ENCODE peak calls at places on chromosomes 1 and 21, in six cellular contexts. V, K, C, O, W and X are unnamed samples.

GRCh38 chr1:231407537-231408396 is 14.3 kb downstream of the EGLN1 start:
- DNase-seq in V (no peak), K (no peak), C (no peak), O (no peak), W (no peak), X (no peak)

GRCh38 chr1:64775152-64775551 is 30.3 kb downstream of the RAVER2 start:
- DNase-seq in V (no peak), K (no peak), C (no peak), O (no peak), W (no peak), X (no peak)

GRCh38 chr1:25642710-25643109 is 26.1 kb downstream of the MAN1C1 start:
- DNase-seq in V (no peak), K (no peak), C (peak), O (no peak), W (no peak), X (peak)

GRCh38 chr21:41360072-41360821 is 1.6 kb upstream of the MX2 start:
- DNase-seq in V (no peak), K (no peak), C (peak), O (peak), W (no peak), X (peak)

GRCh38 chr1:45929257-45929687 is 125.9 kb downstream of the MAST2 start:
- DNase-seq in V (no peak), K (no peak), C (peak), O (no peak), W (peak), X (no peak)

GRCh38 chr1:172431721-172432192 is 11.3 kb downstream of the C1orf105 start:
- DNase-seq in V (no peak), K (no peak), C (peak), O (peak), W (no peak), X (no peak)

GRCh38 chr1:208030320-208031091 is 119.6 kb upstream of the CD34 start:
- DNase-seq in V (no peak), K (no peak), C (no peak), O (no peak), W (no peak), X (no peak)

GRCh38 chr21:36854391-36854790 is 112.1 kb downstream of the HLCS start:
- DNase-seq in V (no peak), K (no peak), C (peak), O (no peak), W (no peak), X (no peak)

GRCh38 chr1:51324271-51325010 is 5.9 kb downstream of the TTC39A start:
- DNase-seq in V (no peak), K (no peak), C (no peak), O (peak), W (no peak), X (no peak)

GRCh38 chr1:36829951-36830350 is 204.4 kb downstream of the GRIK3 start:
- DNase-seq in V (no peak), K (peak), C (no peak), O (no peak), W (no peak), X (no peak)

GRCh38 chr1:207938016-207938415 is 27.1 kb upstream of the CD34 start:
- DNase-seq in V (no peak), K (no peak), C (no peak), O (no peak), W (no peak), X (no peak)

GRCh38 chr1:145995148-145995851 is 1.1 kb downstream of the TXNIP start:
- DNase-seq in V (no peak), K (no peak), C (peak), O (no peak), W (no peak), X (no peak)

GRCh38 chr21:36195613-36196012 is 39.0 kb downstream of the DOP1B start:
- DNase-seq in V (no peak), K (no peak), C (no peak), O (no peak), W (no peak), X (no peak)

GRCh38 chr1:27473755-27474154 is 16.2 kb downstream of the WASF2 start:
- DNase-seq in V (no peak), K (no peak), C (no peak), O (peak), W (no peak), X (no peak)

GRCh38 chr1:95431216-95431615 is 197.2 kb downstream of the RWDD3 start:
- DNase-seq in V (no peak), K (no peak), C (no peak), O (no peak), W (no peak), X (no peak)

GRCh38 chr21:26769613-26770188 is 75.5 kb downstream of the ADAMTS1 start:
- DNase-seq in V (no peak), K (no peak), C (no peak), O (no peak), W (no peak), X (no peak)

GRCh38 chr21:37656899-37657298 is 259.4 kb downstream of the KCNJ6 start:
- DNase-seq in V (no peak), K (no peak), C (no peak), O (no peak), W (no peak), X (no peak)

GRCh38 chr21:39580744-39581143 is 32.0 kb upstream of the B3GALT5 start:
- DNase-seq in V (no peak), K (no peak), C (no peak), O (no peak), W (no peak), X (no peak)

GRCh38 chr1:39732730-39733129 is 6.0 kb upstream of the PPIE start:
- DNase-seq in V (no peak), K (no peak), C (no peak), O (no peak), W (no peak), X (no peak)

GRCh38 chr1:173867753-173868265 is at the start of gene GAS5:
- DNase-seq in V (peak), K (peak), C (peak), O (peak), W (peak), X (peak)

GRCh38 chr1:234612352-234613127 is 2.6 kb upstream of the IRF2BP2 start:
- DNase-seq in V (peak), K (peak), C (peak), O (peak), W (peak), X (peak)

GRCh38 chr1:58430355-58431335 is 115.9 kb downstream of the OMA1 start:
- DNase-seq in V (no peak), K (no peak), C (no peak), O (no peak), W (no peak), X (no peak)

GRCh38 chr1:100145116-100145515 is 12.2 kb downstream of the TRMT13 start:
- DNase-seq in V (no peak), K (no peak), C (no peak), O (no peak), W (no peak), X (no peak)

GRCh38 chr1:112998592-112999235 is 42.7 kb upstream of the SLC16A1 start:
- DNase-seq in V (no peak), K (peak), C (no peak), O (peak), W (no peak), X (no peak)

GRCh38 chr1:19688041-19688842 is 23.6 kb downstream of the HTR6 start:
- DNase-seq in V (no peak), K (no peak), C (no peak), O (no peak), W (no peak), X (peak)

GRCh38 chr21:44087426-44088400 is 19.5 kb upstream of the PWP2 start:
- DNase-seq in V (peak), K (no peak), C (no peak), O (no peak), W (no peak), X (peak)

GRCh38 chr1:97603218-97603617 is 317.6 kb downstream of the DPYD start:
- DNase-seq in V (no peak), K (no peak), C (no peak), O (no peak), W (no peak), X (no peak)

GRCh38 chr1:234355782-234356510 is 17.3 kb upstream of the COA6 start:
- DNase-seq in V (no peak), K (no peak), C (no peak), O (no peak), W (no peak), X (no peak)

GRCh38 chr1:206633708-206634121 is 1.6 kb upstream of the DYRK3 start:
- DNase-seq in V (no peak), K (no peak), C (peak), O (no peak), W (no peak), X (no peak)

GRCh38 chr1:157595356-157595755 is 2.5 kb downstream of the FCRL4 start:
- DNase-seq in V (no peak), K (no peak), C (no peak), O (no peak), W (no peak), X (no peak)

GRCh38 chr1:170340259-170340658 is 191.7 kb upstream of the GORAB start:
- DNase-seq in V (no peak), K (no peak), C (no peak), O (no peak), W (no peak), X (no peak)

GRCh38 chr1:153968400-153968799 is 698 bp downstream of the CREB3L4 start:
- DNase-seq in V (no peak), K (peak), C (no peak), O (peak), W (no peak), X (peak)

GRCh38 chr1:174534789-174535188 is 87.0 kb downstream of the GPR52 start:
- DNase-seq in V (no peak), K (no peak), C (no peak), O (no peak), W (no peak), X (no peak)

GRCh38 chr1:71307451-71307850 is 226.6 kb upstream of the ZRANB2 start:
- DNase-seq in V (no peak), K (peak), C (no peak), O (no peak), W (no peak), X (no peak)

GRCh38 chr1:228990906-228991569 is 255.8 kb downstream of the RHOU start:
- DNase-seq in V (no peak), K (peak), C (no peak), O (no peak), W (no peak), X (no peak)
- H3K27ac ChIP-seq in V (no peak), K (peak), C (no peak), O (peak), W (no peak), X (peak)

DNA sequence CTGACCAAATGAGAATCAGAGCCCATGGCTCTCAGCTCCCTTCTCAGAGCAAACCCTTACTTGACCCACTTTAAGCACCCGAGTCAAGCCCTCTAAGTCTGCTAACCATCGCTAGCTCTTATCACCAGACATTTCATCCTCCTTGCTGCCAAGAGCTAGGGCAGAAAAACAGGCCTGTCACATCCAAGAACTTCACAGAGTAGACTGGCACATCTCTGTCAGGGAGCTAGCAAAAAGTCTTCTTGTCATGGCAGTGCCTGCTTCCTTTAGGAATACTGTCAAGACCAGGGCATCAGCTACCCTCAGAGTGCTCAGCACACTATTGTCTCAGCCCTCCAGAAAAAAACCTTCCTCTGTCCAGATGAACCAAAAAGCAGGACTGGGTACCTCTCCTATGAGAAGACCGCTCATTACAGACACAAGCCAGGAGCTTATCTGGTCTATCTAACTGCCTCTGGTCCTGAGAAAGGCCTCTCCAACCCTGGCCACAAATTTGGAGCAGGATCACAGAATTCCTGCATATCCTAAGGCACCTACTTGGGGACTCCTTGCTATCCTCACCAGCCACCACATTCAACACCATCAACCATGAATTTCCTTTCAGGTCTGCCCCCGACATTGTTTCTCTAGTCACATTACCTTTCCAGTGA is 26.2 kb downstream of the ERI3 start:
- DNase-seq in V (no peak), K (no peak), C (no peak), O (no peak), W (no peak), X (no peak)
- H3K27ac ChIP-seq in V (no peak), K (no peak), C (no peak), O (no peak), W (no peak), X (no peak)

DNA sequence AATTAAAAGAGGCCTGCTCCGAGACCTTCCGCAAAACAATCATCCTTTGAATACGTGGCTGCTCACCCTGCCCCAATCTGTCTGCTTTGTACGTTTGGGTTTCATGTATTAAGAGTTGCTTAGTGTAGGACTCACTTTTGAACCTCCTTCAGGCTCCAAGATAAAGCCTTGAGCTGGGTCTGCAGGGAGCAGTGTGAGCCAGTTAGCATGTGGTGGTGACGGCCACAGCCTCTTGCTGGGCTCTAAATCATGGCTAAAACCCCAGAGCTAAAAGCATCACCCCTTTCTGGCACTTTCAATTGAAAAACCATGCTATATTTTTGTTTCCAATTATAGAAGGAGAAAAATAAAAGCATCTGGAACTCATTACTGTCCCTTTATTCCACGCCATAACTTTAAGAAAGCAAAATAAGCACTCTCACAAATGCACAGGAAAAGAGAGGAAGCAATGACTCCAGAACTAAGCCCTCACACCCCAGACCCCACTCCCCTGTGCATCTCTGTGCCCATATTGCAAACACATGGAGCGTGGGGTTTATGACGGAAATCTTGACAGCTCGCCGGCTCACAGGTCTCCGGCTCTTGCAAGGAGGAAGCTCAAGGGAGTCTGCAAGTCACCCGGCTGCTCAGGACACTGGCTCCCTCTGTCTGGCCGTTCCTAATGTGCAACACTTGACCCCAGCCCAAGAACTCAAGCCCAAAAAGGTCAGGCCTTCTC is 135.5 kb downstream of the MIS18A start:
- DNase-seq in V (peak), K (no peak), C (peak), O (no peak), W (no peak), X (no peak)
- H3K27ac ChIP-seq in V (peak), K (no peak), C (no peak), O (no peak), W (no peak), X (no peak)

DNA sequence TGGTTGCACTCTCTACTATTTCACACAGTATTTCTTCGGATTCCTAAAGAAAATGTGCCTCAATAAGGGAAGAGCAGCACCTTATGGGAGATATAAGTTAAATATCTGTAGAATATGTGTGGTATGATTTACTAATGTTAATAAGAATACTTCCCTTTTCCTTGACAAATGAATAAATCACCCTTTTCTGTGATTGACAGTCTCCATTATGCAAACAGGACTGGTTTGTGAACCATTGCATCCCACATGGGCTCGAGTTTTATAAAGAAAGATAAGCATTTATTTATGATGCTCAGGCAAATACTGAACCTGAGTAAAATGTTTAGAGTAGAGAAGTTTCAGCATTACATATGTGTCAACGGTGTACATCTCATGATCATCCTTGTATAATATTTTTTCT is 587.7 kb upstream of the BRINP3 start:
- DNase-seq in V (no peak), K (no peak), C (no peak), O (no peak), W (no peak), X (no peak)
- H3K27ac ChIP-seq in V (no peak), K (no peak), C (no peak), O (no peak), W (no peak), X (no peak)